ENCODE peak calls at places on chromosomes 7 and 10, in four cellular contexts. K is CD8-positive, alpha-beta memory T cell; T is AG10803; H is suprapubic skin. D is an unnamed sample.
A peak's percentile ranks its signal among the peaks of the same experiment; 100 is the strongest.

GRCh38 chr10:112286837-112287818 is 3.9 kb downstream of the TECTB start:
- DNase-seq in T (no peak), H (no peak), K (no peak), D (no peak)

GRCh38 chr7:79709574-79710409 is 256.3 kb upstream of the MAGI2 start:
- DNase-seq in H (no peak), T (no peak), K (no peak), D (no peak)

GRCh38 chr10:32937824-32938482 is 20.1 kb downstream of the ITGB1 start:
- DNase-seq in K (no peak), H (no peak), T (peak; percentile 56), D (no peak)

GRCh38 chr10:70191906-70192305 is 21.6 kb upstream of the SAR1A start:
- DNase-seq in T (peak; percentile 98), H (no peak), K (no peak), D (no peak)

GRCh38 chr10:132307823-132308587 is at the start of gene STK32C:
- DNase-seq in K (peak; percentile 93), T (peak; percentile 87), H (peak; percentile 91), D (peak; percentile 88)

GRCh38 chr10:115977855-115978254 is 295.2 kb downstream of the GFRA1 start:
- DNase-seq in H (no peak), K (no peak), T (no peak), D (no peak)

GRCh38 chr7:138975343-138976104 is 5.7 kb downstream of the KIAA1549 start:
- DNase-seq in K (no peak), T (no peak), H (no peak), D (no peak)

GRCh38 chr7:141012044-141012685 is 2.6 kb downstream of the MRPS33 start:
- DNase-seq in H (peak; percentile 64), K (peak; percentile 81), T (peak; percentile 56), D (peak; percentile 82)

GRCh38 chr7:132500727-132501410 is 75.4 kb downstream of the PLXNA4 start:
- DNase-seq in H (no peak), K (no peak), T (peak; percentile 76), D (no peak)

GRCh38 chr10:114349505-114350211 is 54.6 kb downstream of the AFAP1L2 start:
- DNase-seq in K (no peak), H (no peak), T (no peak), D (no peak)

GRCh38 chr10:13047529-13048206 is 46.2 kb upstream of the CCDC3 start:
- DNase-seq in T (no peak), K (no peak), H (no peak), D (no peak)

GRCh38 chr7:46352335-46352954 is 431.4 kb upstream of the IGFBP3 start:
- DNase-seq in H (no peak), K (no peak), T (peak; percentile 77), D (no peak)

GRCh38 chr7:103668538-103668937 is 222.5 kb upstream of the SLC26A5 start:
- DNase-seq in T (no peak), K (no peak), H (no peak), D (no peak)

GRCh38 chr7:34575006-34575405 is 83.0 kb upstream of the NPSR1 start:
- DNase-seq in T (no peak), H (no peak), K (no peak), D (no peak)

GRCh38 chr10:46232666-46233065 is 54.1 kb upstream of the ANTXRL start:
- DNase-seq in K (no peak), T (no peak), H (no peak), D (no peak)

GRCh38 chr7:24472093-24472492 is 101.2 kb upstream of the PALS2 start:
- DNase-seq in H (no peak), T (no peak), K (no peak), D (no peak)

GRCh38 chr7:83119002-83119358 is 43.7 kb downstream of the PCLO start:
- DNase-seq in T (no peak), H (no peak), K (no peak), D (no peak)

GRCh38 chr7:30907527-30908267 is 4.0 kb upstream of the AQP1 start:
- DNase-seq in T (peak; percentile 86), H (no peak), K (no peak), D (no peak)

GRCh38 chr10:33385686-33386085 is 51.2 kb upstream of the NRP1 start:
- DNase-seq in K (no peak), T (no peak), H (no peak), D (no peak)

GRCh38 chr7:3033581-3033980 is 10.1 kb downstream of the CARD11 start:
- DNase-seq in T (no peak), H (no peak), K (no peak), D (no peak)

GRCh38 chr10:16449454-16449853 is 12.6 kb downstream of the PTER start:
- DNase-seq in T (no peak), K (no peak), H (no peak), D (no peak)

GRCh38 chr10:103758294-103758681 is 97.1 kb downstream of the SH3PXD2A start:
- DNase-seq in T (peak; percentile 48), K (no peak), H (no peak), D (no peak)

GRCh38 chr7:116610210-116610609 is 61.8 kb upstream of the MET start:
- DNase-seq in T (peak; percentile 49), H (no peak), K (no peak), D (no peak)

GRCh38 chr10:33506838-33507661 is 172.6 kb upstream of the NRP1 start:
- DNase-seq in K (no peak), H (no peak), T (peak; percentile 52), D (no peak)

GRCh38 chr10:45354261-45354660 is 19.8 kb upstream of the ALOX5 start:
- DNase-seq in K (no peak), T (peak; percentile 33), H (no peak), D (no peak)

GRCh38 chr10:97399843-97400545 is 1.1 kb downstream of the RRP12 start:
- DNase-seq in H (no peak), T (peak; percentile 49), K (peak; percentile 69), D (peak; percentile 66)

GRCh38 chr7:38178695-38179344 is 775 bp downstream of the STARD3NL start:
- DNase-seq in K (no peak), T (peak; percentile 45), H (no peak), D (peak; percentile 68)

GRCh38 chr10:72126184-72126871 is 38.0 kb upstream of the SPOCK2 start:
- DNase-seq in K (no peak), H (no peak), T (peak; percentile 62), D (peak; percentile 25)

D was measured in CD4-positive, alpha-beta memory T cell.